ENCODE peak calls at places on chromosome 12, in six cellular contexts. L, F, V, C, J and T are unnamed samples.

GRCh38 chr12:106675651-106676435 is 93.0 kb downstream of the RFX4 start:
- DNase-seq in J (no peak), L (no peak), V (no peak), C (no peak), F (no peak), T (no peak)

GRCh38 chr12:84862190-84862589 is 50.4 kb downstream of the SLC6A15 start:
- DNase-seq in F (no peak), V (no peak), C (peak), L (no peak), J (no peak), T (no peak)

GRCh38 chr12:31234053-31234835 is 91.7 kb downstream of the SINHCAF start:
- DNase-seq in F (peak), L (no peak), J (no peak), V (no peak), C (no peak), T (peak)

GRCh38 chr12:124756151-124756550 is 107.5 kb downstream of the SCARB1 start:
- DNase-seq in C (peak), L (no peak), V (no peak), F (no peak), J (no peak), T (no peak)

GRCh38 chr12:53791735-53792326 is 40.1 kb upstream of the CISTR start:
- DNase-seq in J (no peak), F (peak), V (peak), L (peak), C (peak), T (no peak)

GRCh38 chr12:86254399-86255107 is 1.6 kb downstream of the MGAT4C start:
- DNase-seq in L (no peak), J (no peak), F (no peak), C (no peak), V (no peak), T (no peak)

GRCh38 chr12:54173066-54173726 is 15.6 kb downstream of the SMUG1 start:
- DNase-seq in F (peak), V (peak), J (peak), C (peak), L (no peak), T (peak)

GRCh38 chr12:43599066-43599465 is 47.1 kb upstream of the ADAMTS20 start:
- DNase-seq in V (no peak), J (no peak), C (no peak), F (no peak), L (no peak), T (no peak)

GRCh38 chr12:122891661-122892525 is 4.0 kb downstream of the VPS37B start:
- DNase-seq in F (peak), C (peak), V (no peak), L (no peak), J (no peak), T (no peak)

GRCh38 chr12:71503579-71504470 is 64.2 kb downstream of the LGR5 start:
- DNase-seq in L (peak), J (no peak), V (no peak), F (peak), C (no peak), T (no peak)

GRCh38 chr12:123273166-123273565 is 1.5 kb upstream of the CDK2AP1 start:
- DNase-seq in V (no peak), C (no peak), J (no peak), F (no peak), L (no peak), T (no peak)

GRCh38 chr12:104742551-104742961 is 215.5 kb downstream of the SLC41A2 start:
- DNase-seq in F (no peak), V (no peak), L (no peak), C (no peak), J (peak), T (no peak)

GRCh38 chr12:107929436-107929835 is 154.9 kb downstream of the ASCL4 start:
- DNase-seq in C (peak), L (peak), V (no peak), J (no peak), F (peak), T (no peak)

GRCh38 chr12:8890313-8891084 is 23.8 kb upstream of the PHC1 start:
- DNase-seq in C (peak), J (peak), F (peak), L (peak), V (peak), T (peak)

GRCh38 chr12:64160718-64161060 is 61.4 kb downstream of the KICS2 start:
- DNase-seq in L (no peak), F (no peak), C (peak), V (no peak), J (no peak), T (no peak)

GRCh38 chr12:115035536-115036107 is 351.6 kb upstream of the TBX3 start:
- DNase-seq in J (peak), C (no peak), L (no peak), V (no peak), F (no peak), T (no peak)

GRCh38 chr12:105317942-105318614 is 12.4 kb upstream of the C12orf75 start:
- DNase-seq in L (no peak), F (no peak), C (no peak), V (peak), J (no peak), T (no peak)